ENCODE peak calls at places on chromosomes 12 and 14, in six cellular contexts. L is Panc1, D is coronary artery, V is HCT116, C is AG10803, J is MCF 10A. I is an unnamed sample.

GRCh38 chr14:89320381-89321000 is 96.5 kb downstream of the FOXN3 start:
- DNase-seq in L (no peak), D (no peak), V (no peak), C (no peak), J (no peak), I (no peak)

GRCh38 chr12:93946542-93947150 is 201.7 kb upstream of the PLXNC1 start:
- DNase-seq in L (no peak), D (no peak), V (no peak), C (peak), J (peak), I (no peak)

GRCh38 chr12:53561590-53561953 is 54.3 kb upstream of the NPFF start:
- DNase-seq in L (peak), D (no peak), V (peak), C (peak), J (peak), I (no peak)

GRCh38 chr12:93184664-93185368 is 192.9 kb upstream of the NUDT4 start:
- DNase-seq in L (no peak), D (no peak), V (no peak), C (no peak), J (no peak), I (no peak)

GRCh38 chr12:85633491-85633890 is 202.7 kb downstream of the RASSF9 start:
- DNase-seq in L (no peak), D (no peak), V (no peak), C (no peak), J (no peak), I (no peak)

GRCh38 chr12:105706321-105706972 is 376.0 kb downstream of the C12orf75 start:
- DNase-seq in L (no peak), D (no peak), V (no peak), C (peak), J (peak), I (no peak)

GRCh38 chr14:54554401-54554800 is 12.5 kb upstream of the SAMD4A start:
- DNase-seq in L (no peak), D (no peak), V (no peak), C (no peak), J (no peak), I (no peak)

GRCh38 chr14:68705741-68706283 is 87.1 kb downstream of the ZFP36L1 start:
- DNase-seq in L (no peak), D (peak), V (no peak), C (no peak), J (peak), I (no peak)

GRCh38 chr12:108573310-108573709 is 10.9 kb downstream of the ISCU start:
- DNase-seq in L (no peak), D (no peak), V (no peak), C (no peak), J (no peak), I (peak)

GRCh38 chr14:75232597-75232996 is 46.0 kb upstream of the FOS start:
- DNase-seq in L (no peak), D (no peak), V (no peak), C (no peak), J (no peak), I (no peak)

GRCh38 chr14:103547941-103548462 is 14.5 kb downstream of the BAG5 start:
- DNase-seq in L (no peak), D (no peak), V (no peak), C (no peak), J (no peak), I (no peak)

GRCh38 chr14:104868060-104868740 is 3.1 kb downstream of the CEP170B start:
- DNase-seq in L (no peak), D (no peak), V (no peak), C (no peak), J (no peak), I (no peak)

GRCh38 chr12:109566424-109566823 is 6.9 kb downstream of the MMAB start:
- DNase-seq in L (no peak), D (no peak), V (no peak), C (no peak), J (no peak), I (no peak)

GRCh38 chr12:108629824-108630476 is 3.7 kb downstream of the SELPLG start:
- DNase-seq in L (no peak), D (no peak), V (no peak), C (peak), J (peak), I (no peak)

GRCh38 chr12:113396828-113397496 is 6.7 kb downstream of the SDS start:
- DNase-seq in L (no peak), D (no peak), V (no peak), C (no peak), J (no peak), I (no peak)

GRCh38 chr14:105857223-105857815 is 330.9 kb downstream of the TMEM121 start:
- DNase-seq in L (no peak), D (peak), V (no peak), C (no peak), J (no peak), I (peak)

GRCh38 chr12:76568888-76569551 is 9.4 kb upstream of the OSBPL8 start:
- DNase-seq in L (no peak), D (no peak), V (no peak), C (no peak), J (no peak), I (no peak)

GRCh38 chr14:66330218-66330617 is 156.0 kb upstream of the CCDC196 start:
- DNase-seq in L (no peak), D (no peak), V (no peak), C (no peak), J (no peak), I (no peak)

GRCh38 chr14:99320105-99320572 is 48.1 kb upstream of the BCL11B start:
- DNase-seq in L (peak), D (peak), V (peak), C (peak), J (peak), I (peak)

GRCh38 chr12:121916719-121917118 is 1.7 kb upstream of the CFAP251 start:
- DNase-seq in L (no peak), D (no peak), V (no peak), C (peak), J (no peak), I (no peak)

GRCh38 chr12:69331482-69331845 is 16.7 kb upstream of the LYZ start:
- DNase-seq in L (no peak), D (no peak), V (no peak), C (no peak), J (peak), I (no peak)

GRCh38 chr12:61860439-61860838 is 399.8 kb upstream of the USP15 start:
- DNase-seq in L (no peak), D (no peak), V (no peak), C (no peak), J (peak), I (no peak)

GRCh38 chr12:14981049-14981448 is 8.2 kb downstream of the PDE6H start:
- DNase-seq in L (no peak), D (no peak), V (no peak), C (no peak), J (no peak), I (no peak)

GRCh38 chr14:79516009-79516408 is 695.3 kb downstream of the DIO2 start:
- DNase-seq in L (no peak), D (no peak), V (no peak), C (no peak), J (no peak), I (no peak)

GRCh38 chr14:101055776-101056374 is 152.4 kb upstream of the RTL1 start:
- DNase-seq in L (no peak), D (no peak), V (no peak), C (no peak), J (no peak), I (no peak)
- TF ChIP-seq CTCF in L (no peak), D (no peak), V (no peak), C (no peak), J (no peak), I (no peak)

GRCh38 chr14:34489324-34489723 is 27.3 kb upstream of the SPTSSA start:
- DNase-seq in L (no peak), D (no peak), V (no peak), C (no peak), J (no peak), I (no peak)

GRCh38 chr14:34484726-34485125 is 22.7 kb upstream of the SPTSSA start:
- DNase-seq in L (no peak), D (no peak), V (no peak), C (no peak), J (no peak), I (no peak)

DNA sequence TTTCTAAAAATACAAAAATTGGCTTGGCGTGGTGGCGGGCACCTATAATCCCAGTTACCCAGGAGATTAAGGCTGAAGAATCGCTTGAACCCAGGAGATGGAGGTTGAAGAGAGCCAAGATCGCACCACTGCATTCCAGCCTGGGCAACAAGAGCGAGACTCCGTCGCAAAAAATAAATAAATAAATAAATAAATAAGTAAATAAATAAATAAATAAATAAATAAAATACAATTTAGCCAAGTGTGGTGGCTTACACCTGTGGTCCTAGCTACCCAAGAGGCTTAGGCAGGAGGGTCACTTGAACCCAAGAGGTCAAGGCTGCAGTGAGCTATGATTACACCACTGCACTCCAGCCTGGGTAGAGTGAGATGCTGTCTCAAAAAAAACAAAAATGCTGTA is 26.5 kb upstream of the SPTSSA start:
- DNase-seq in L (no peak), D (no peak), V (no peak), C (no peak), J (no peak), I (no peak)
- TF ChIP-seq CTCF in L (no peak), D (no peak), V (no peak), C (no peak), J (no peak), I (no peak)

GRCh38 chr12:29702222-29702621 is 81.5 kb downstream of the TMTC1 start:
- DNase-seq in L (no peak), D (no peak), V (no peak), C (no peak), J (no peak), I (no peak)

GRCh38 chr12:29698756-29699155 is 85.0 kb downstream of the TMTC1 start:
- DNase-seq in L (no peak), D (no peak), V (no peak), C (no peak), J (no peak), I (no peak)

GRCh38 chr12:29700761-29701481 is 82.8 kb downstream of the TMTC1 start:
- DNase-seq in L (no peak), D (no peak), V (no peak), C (no peak), J (no peak), I (no peak)

GRCh38 chr12:29703528-29703927 is 80.2 kb downstream of the TMTC1 start:
- DNase-seq in L (no peak), D (no peak), V (no peak), C (no peak), J (no peak), I (no peak)

DNA sequence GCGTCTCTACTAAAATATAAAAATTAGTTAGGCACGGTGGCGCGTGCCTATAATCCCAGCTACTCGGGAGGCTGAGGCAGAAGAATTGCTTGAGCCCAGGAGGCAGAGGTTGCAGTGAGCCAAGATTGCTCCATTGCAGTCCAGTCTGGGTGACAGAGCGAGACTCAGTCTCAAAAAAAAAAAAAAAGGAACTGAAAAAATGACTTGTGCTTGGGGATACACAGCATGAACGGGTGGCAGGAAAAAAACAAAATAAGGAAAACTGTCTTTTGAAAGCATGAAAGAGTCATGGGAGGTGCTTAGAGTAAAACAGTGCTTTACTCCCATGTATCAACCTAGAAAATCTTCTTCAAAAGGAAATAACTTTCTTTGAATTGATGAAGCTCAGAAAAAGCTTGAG is 80.8 kb downstream of the TMTC1 start:
- DNase-seq in L (no peak), D (no peak), V (no peak), C (no peak), J (no peak), I (no peak)
- TF ChIP-seq CTCF in L (no peak), D (no peak), V (no peak), C (no peak), J (no peak), I (no peak)

GRCh38 chr12:29591140-29592020 is 93.9 kb upstream of the OVCH1 start:
- DNase-seq in L (no peak), D (no peak), V (no peak), C (peak), J (no peak), I (no peak)
- TF ChIP-seq CTCF in L (peak), D (no peak), V (no peak), C (peak), J (no peak), I (peak)

GRCh38 chr12:26360062-26360461 is 164.7 kb downstream of the SSPN start:
- DNase-seq in L (no peak), D (no peak), V (no peak), C (no peak), J (no peak), I (no peak)
- TF ChIP-seq CTCF in L (no peak), D (no peak), V (no peak), C (no peak), J (no peak), I (no peak)

GRCh38 chr12:125549171-125549570 is 483.9 kb downstream of the AACS start:
- DNase-seq in L (no peak), D (no peak), V (no peak), C (no peak), J (no peak), I (no peak)

GRCh38 chr12:125544979-125545378 is 479.7 kb downstream of the AACS start:
- DNase-seq in L (no peak), D (no peak), V (no peak), C (no peak), J (no peak), I (no peak)

GRCh38 chr12:125552223-125552747 is 487.1 kb downstream of the AACS start:
- DNase-seq in L (no peak), D (no peak), V (no peak), C (no peak), J (no peak), I (no peak)

DNA sequence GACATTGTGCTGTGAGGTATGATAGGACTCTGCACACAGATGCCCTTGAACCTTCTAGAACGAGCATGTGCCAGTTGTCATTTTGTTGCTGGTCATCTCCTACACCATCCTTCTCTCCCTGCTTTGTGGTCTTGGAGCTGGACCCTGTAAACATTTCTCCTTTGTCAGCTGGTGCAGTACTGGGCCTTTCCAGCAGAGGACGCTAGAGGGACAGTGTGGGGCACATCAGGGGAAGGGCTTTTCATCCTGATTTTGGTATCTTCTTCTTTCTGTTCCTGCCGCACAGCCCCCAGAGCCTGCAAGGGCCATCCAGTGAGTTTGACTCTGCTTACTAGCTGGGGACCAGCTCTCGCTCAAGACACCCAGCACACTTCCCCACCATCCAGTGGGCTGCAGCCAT is 484.6 kb downstream of the AACS start:
- DNase-seq in L (peak), D (no peak), V (no peak), C (no peak), J (peak), I (no peak)
- TF ChIP-seq CTCF in L (peak), D (no peak), V (no peak), C (peak), J (peak), I (peak)

GRCh38 chr12:4230526-4230925 is 43.0 kb upstream of the CCND2 start:
- DNase-seq in L (no peak), D (no peak), V (no peak), C (no peak), J (no peak), I (peak)

GRCh38 chr12:4224211-4224878 is 49.2 kb upstream of the CCND2 start:
- DNase-seq in L (no peak), D (peak), V (no peak), C (no peak), J (no peak), I (peak)

GRCh38 chr12:4225571-4225970 is 48.0 kb upstream of the CCND2 start:
- DNase-seq in L (no peak), D (peak), V (no peak), C (no peak), J (no peak), I (peak)

GRCh38 chr12:4227046-4227445 is 46.5 kb upstream of the CCND2 start:
- DNase-seq in L (no peak), D (peak), V (no peak), C (no peak), J (no peak), I (no peak)

GRCh38 chr12:4228122-4228580 is 45.4 kb upstream of the CCND2 start:
- DNase-seq in L (no peak), D (peak), V (no peak), C (no peak), J (no peak), I (peak)
- TF ChIP-seq CTCF in L (no peak), D (no peak), V (no peak), C (no peak), J (no peak), I (no peak)